ENCODE peak calls at places on chromosomes 13 and 19, in nine cellular contexts. M is uterus, U is K562, Y is suprapubic skin, N is BE2C, B is RWPE1, Z is upper lobe of right lung, E is IMR-90, X is progenitor cell of endocrine pancreas. A is an unnamed sample.

GRCh38 chr19:10193666-10194499 is 870 bp downstream of the DNMT1 start:
- DNase-seq in M (no peak), U (peak), Y (peak), N (peak), B (peak), Z (no peak), E (peak), X (peak), A (peak)

GRCh38 chr19:35518313-35518712 is 4.9 kb upstream of the DMKN start:
- DNase-seq in M (no peak), U (no peak), Y (no peak), N (no peak), B (peak), Z (no peak), E (peak), X (no peak), A (peak)

GRCh38 chr19:45440873-45441654 is 17.3 kb upstream of the ERCC1 start:
- DNase-seq in M (no peak), U (peak), Y (no peak), N (peak), B (no peak), Z (no peak), E (peak), X (no peak), A (peak)

GRCh38 chr13:39144941-39145533 is 106.8 kb downstream of the NHLRC3 start:
- DNase-seq in M (peak), U (peak), Y (no peak), N (peak), B (peak), Z (no peak), E (peak), X (peak), A (peak)

GRCh38 chr13:84607614-84608013 is 725.3 kb upstream of the SLITRK1 start:
- DNase-seq in M (no peak), U (no peak), Y (no peak), N (no peak), B (peak), Z (no peak), E (peak), X (no peak), A (peak)

GRCh38 chr13:46797468-46798237 is 692 bp upstream of the ESD start:
- DNase-seq in M (no peak), U (peak), Y (no peak), N (no peak), B (no peak), Z (no peak), E (peak), X (no peak), A (no peak)

GRCh38 chr13:78100481-78100880 is 181.8 kb upstream of the EDNRB start:
- DNase-seq in M (no peak), U (no peak), Y (no peak), N (no peak), B (no peak), Z (no peak), E (no peak), X (no peak), A (peak)

GRCh38 chr13:58630794-58631193 is 999.2 kb downstream of the PCDH17 start:
- DNase-seq in M (no peak), U (no peak), Y (no peak), N (no peak), B (no peak), Z (no peak), E (no peak), X (no peak), A (no peak)

GRCh38 chr19:49149652-49150105 is 5.5 kb downstream of the HRC start:
- DNase-seq in M (peak), U (peak), Y (peak), N (peak), B (peak), Z (peak), E (peak), X (peak), A (peak)

GRCh38 chr13:36323951-36324566 is 22.1 kb downstream of the SPART start:
- DNase-seq in M (no peak), U (no peak), Y (no peak), N (no peak), B (no peak), Z (no peak), E (peak), X (no peak), A (no peak)

GRCh38 chr19:39252458-39252857 is 3.8 kb upstream of the IFNL4 start:
- DNase-seq in M (no peak), U (peak), Y (no peak), N (no peak), B (no peak), Z (no peak), E (no peak), X (no peak), A (no peak)

GRCh38 chr19:3690551-3691371 is 9.5 kb downstream of the PIP5K1C start:
- DNase-seq in M (no peak), U (no peak), Y (no peak), N (no peak), B (no peak), Z (no peak), E (no peak), X (no peak), A (no peak)

GRCh38 chr19:4199699-4200293 is 17.3 kb downstream of the ANKRD24 start:
- DNase-seq in M (no peak), U (peak), Y (no peak), N (no peak), B (no peak), Z (no peak), E (no peak), X (no peak), A (no peak)

GRCh38 chr19:3868770-3869456 is at the start of gene ZFR2:
- DNase-seq in M (no peak), U (peak), Y (no peak), N (peak), B (no peak), Z (no peak), E (no peak), X (peak), A (no peak)

GRCh38 chr13:90868321-90868920 is 479.1 kb upstream of the MIR17HG start:
- DNase-seq in M (no peak), U (peak), Y (no peak), N (peak), B (peak), Z (no peak), E (peak), X (no peak), A (peak)

GRCh38 chr13:40261947-40262346 is 404.5 kb downstream of the FOXO1 start:
- DNase-seq in M (no peak), U (no peak), Y (no peak), N (no peak), B (no peak), Z (no peak), E (no peak), X (no peak), A (no peak)

GRCh38 chr19:10503002-10503789 is at the start of gene KEAP1:
- DNase-seq in M (no peak), U (peak), Y (no peak), N (peak), B (no peak), Z (peak), E (no peak), X (no peak), A (peak)

GRCh38 chr13:59745395-59745788 is 418.3 kb downstream of the DIAPH3 start:
- DNase-seq in M (no peak), U (no peak), Y (no peak), N (no peak), B (no peak), Z (no peak), E (peak), X (no peak), A (peak)

GRCh38 chr13:32142956-32143375 is 111.4 kb downstream of the FRY start:
- DNase-seq in M (no peak), U (no peak), Y (no peak), N (no peak), B (no peak), Z (no peak), E (peak), X (no peak), A (peak)

GRCh38 chr13:75985132-75985531 is 349.0 kb downstream of the LMO7 start:
- DNase-seq in M (no peak), U (peak), Y (no peak), N (no peak), B (no peak), Z (no peak), E (no peak), X (no peak), A (no peak)

GRCh38 chr13:36345438-36346221 is 564 bp downstream of the SPART start:
- DNase-seq in M (peak), U (peak), Y (peak), N (peak), B (peak), Z (peak), E (peak), X (peak), A (peak)

GRCh38 chr19:34173145-34173956 is 1.0 kb downstream of the LSM14A start:
- DNase-seq in M (peak), U (peak), Y (no peak), N (no peak), B (peak), Z (no peak), E (peak), X (peak), A (peak)

GRCh38 chr19:16060294-16060693 is 16.0 kb upstream of the TPM4 start:
- DNase-seq in M (no peak), U (no peak), Y (no peak), N (no peak), B (no peak), Z (no peak), E (no peak), X (no peak), A (no peak)

GRCh38 chr19:45074744-45075143 is 1.5 kb downstream of the ZNF296 start:
- DNase-seq in M (no peak), U (no peak), Y (no peak), N (no peak), B (no peak), Z (no peak), E (no peak), X (no peak), A (no peak)

GRCh38 chr13:47188802-47189201 is 291.9 kb upstream of the HTR2A start:
- DNase-seq in M (no peak), U (peak), Y (no peak), N (no peak), B (no peak), Z (no peak), E (peak), X (no peak), A (peak)

GRCh38 chr19:47469419-47469700 is 2.3 kb downstream of the SLC8A2 start:
- DNase-seq in M (no peak), U (no peak), Y (no peak), N (no peak), B (no peak), Z (no peak), E (no peak), X (no peak), A (no peak)

GRCh38 chr19:33348301-33349010 is 25.1 kb upstream of the CEBPG start:
- DNase-seq in M (no peak), U (no peak), Y (no peak), N (no peak), B (no peak), Z (no peak), E (no peak), X (no peak), A (no peak)

GRCh38 chr19:54418030-54418929 is 3.0 kb downstream of the TTYH1 start:
- DNase-seq in M (no peak), U (no peak), Y (no peak), N (no peak), B (no peak), Z (no peak), E (peak), X (no peak), A (no peak)

GRCh38 chr19:30880551-30880950 is 468.7 kb downstream of the TSHZ3 start:
- DNase-seq in M (no peak), U (no peak), Y (no peak), N (no peak), B (no peak), Z (no peak), E (no peak), X (no peak), A (no peak)

GRCh38 chr13:75908137-75908536 is 272.0 kb downstream of the LMO7 start:
- DNase-seq in M (no peak), U (no peak), Y (no peak), N (no peak), B (no peak), Z (no peak), E (no peak), X (no peak), A (peak)

GRCh38 chr13:39585219-39585618 is 17.8 kb downstream of the LHFPL6 start:
- DNase-seq in M (no peak), U (no peak), Y (no peak), N (no peak), B (peak), Z (no peak), E (no peak), X (no peak), A (no peak)

GRCh38 chr13:34776984-34777913 is 164.8 kb upstream of the NBEA start:
- DNase-seq in M (no peak), U (no peak), Y (no peak), N (no peak), B (no peak), Z (no peak), E (no peak), X (no peak), A (no peak)

GRCh38 chr19:11204943-11205349 is 7.6 kb upstream of the KANK2 start:
- DNase-seq in M (peak), U (no peak), Y (no peak), N (no peak), B (no peak), Z (no peak), E (no peak), X (no peak), A (peak)

DNA sequence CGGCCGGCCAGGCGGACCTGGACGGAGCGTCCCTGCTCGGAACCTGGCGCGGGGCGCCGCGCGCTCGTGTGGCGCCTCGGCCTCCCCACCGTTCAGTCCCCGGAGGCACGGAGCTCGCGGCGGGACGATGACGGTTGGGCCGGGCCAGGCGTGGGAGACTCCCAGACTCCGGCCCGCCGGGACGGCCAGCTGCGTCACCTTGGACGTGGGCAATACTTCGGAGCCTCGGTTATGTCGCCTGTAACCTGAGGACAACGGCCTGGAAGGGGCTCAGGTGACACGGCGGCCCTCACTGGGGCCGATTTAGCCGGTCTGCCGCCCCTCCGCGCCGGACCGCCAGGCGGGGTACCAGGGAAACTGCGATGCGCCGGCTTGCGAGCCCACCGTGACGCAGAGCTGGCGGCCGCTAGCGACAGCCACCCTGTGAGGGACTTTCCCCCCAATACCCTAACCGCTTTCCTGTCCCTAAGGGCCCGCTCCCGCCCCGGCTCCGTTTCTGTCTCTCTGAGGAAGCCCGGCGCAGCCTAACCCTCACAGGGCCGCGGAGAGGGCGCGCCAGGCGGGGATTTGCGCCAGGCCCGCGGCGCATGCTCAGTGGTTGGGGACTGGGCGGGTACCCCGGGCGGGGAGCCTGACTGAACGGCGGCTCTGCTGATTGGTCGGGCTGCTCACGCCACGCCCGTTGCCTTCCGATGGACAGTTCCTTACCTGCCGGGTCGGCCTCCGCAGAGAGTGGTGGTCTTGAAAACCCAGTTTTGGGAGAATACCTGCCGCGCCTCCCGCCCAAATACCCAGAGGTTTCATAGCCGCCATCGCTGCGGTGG is 109.5 kb upstream of the DOCK9 start:
- DNase-seq in M (peak), U (peak), Y (peak), N (peak), B (peak), Z (peak), E (peak), X (peak), A (peak)
- TF ChIP-seq CTCF in M (peak), U (no peak), Y (peak), N (peak), B (no peak), Z (peak), E (peak), X (peak), A (no peak)

GRCh38 chr13:44111701-44112100 is 232.0 kb downstream of the LACC1 start:
- DNase-seq in M (no peak), U (no peak), Y (no peak), N (no peak), B (no peak), Z (no peak), E (no peak), X (no peak), A (no peak)

GRCh38 chr13:44120814-44121505 is 241.3 kb downstream of the LACC1 start:
- DNase-seq in M (no peak), U (no peak), Y (no peak), N (no peak), B (no peak), Z (no peak), E (no peak), X (no peak), A (no peak)

GRCh38 chr13:44112700-44113329 is 233.1 kb downstream of the LACC1 start:
- DNase-seq in M (no peak), U (no peak), Y (no peak), N (no peak), B (no peak), Z (no peak), E (no peak), X (no peak), A (no peak)

GRCh38 chr13:44117351-44117750 is 237.6 kb downstream of the LACC1 start:
- DNase-seq in M (no peak), U (no peak), Y (no peak), N (no peak), B (no peak), Z (no peak), E (peak), X (no peak), A (no peak)

GRCh38 chr13:44116562-44117315 is 237.0 kb downstream of the LACC1 start:
- DNase-seq in M (no peak), U (no peak), Y (no peak), N (no peak), B (no peak), Z (no peak), E (peak), X (no peak), A (no peak)
- TF ChIP-seq CTCF in M (no peak), U (no peak), Y (no peak), N (peak), B (no peak), Z (no peak), E (peak), X (no peak), A (no peak)

GRCh38 chr19:52897149-52897935 is at the start of gene ZNF320:
- DNase-seq in M (peak), U (peak), Y (peak), N (peak), B (peak), Z (peak), E (peak), X (peak), A (peak)
- TF ChIP-seq CTCF in M (no peak), U (no peak), Y (no peak), N (no peak), B (no peak), Z (no peak), E (no peak), X (no peak), A (no peak)

DNA sequence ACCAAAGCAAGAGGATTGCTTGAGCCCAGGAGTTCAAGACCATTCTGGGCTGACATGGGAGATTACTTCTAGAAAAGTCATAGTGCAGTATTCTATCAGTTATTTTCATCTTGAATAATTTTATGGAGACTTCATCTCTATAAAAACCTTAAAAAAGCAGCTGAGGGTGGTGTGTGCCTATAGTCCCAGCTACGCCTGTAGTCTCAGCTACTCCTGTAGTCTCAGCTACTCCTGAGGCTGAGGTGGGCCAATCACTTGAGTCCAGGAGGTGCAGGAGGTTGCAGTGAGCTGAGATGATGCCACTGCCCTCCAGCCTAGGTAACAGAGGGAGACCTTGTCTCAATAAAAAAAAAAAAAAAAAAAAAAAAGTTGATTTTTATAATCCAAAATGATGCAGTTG is 22.1 kb upstream of the KCTD4 start:
- DNase-seq in M (no peak), U (no peak), Y (no peak), N (no peak), B (no peak), Z (no peak), E (no peak), X (no peak), A (no peak)
- TF ChIP-seq CTCF in M (no peak), U (no peak), Y (no peak), N (no peak), B (no peak), Z (no peak), E (no peak), X (no peak), A (no peak)

GRCh38 chr13:108915634-108916497 is 286.5 kb downstream of the MYO16 start:
- DNase-seq in M (peak), U (peak), Y (peak), N (peak), B (peak), Z (peak), E (peak), X (peak), A (peak)

GRCh38 chr13:108911807-108912206 is 282.4 kb downstream of the MYO16 start:
- DNase-seq in M (no peak), U (no peak), Y (no peak), N (no peak), B (no peak), Z (no peak), E (no peak), X (no peak), A (no peak)

GRCh38 chr13:108917581-108917980 is 288.2 kb downstream of the MYO16 start:
- DNase-seq in M (no peak), U (no peak), Y (no peak), N (no peak), B (no peak), Z (no peak), E (peak), X (no peak), A (no peak)

GRCh38 chr13:108919036-108919907 is 289.9 kb downstream of the MYO16 start:
- DNase-seq in M (no peak), U (no peak), Y (no peak), N (no peak), B (peak), Z (no peak), E (peak), X (no peak), A (peak)

DNA sequence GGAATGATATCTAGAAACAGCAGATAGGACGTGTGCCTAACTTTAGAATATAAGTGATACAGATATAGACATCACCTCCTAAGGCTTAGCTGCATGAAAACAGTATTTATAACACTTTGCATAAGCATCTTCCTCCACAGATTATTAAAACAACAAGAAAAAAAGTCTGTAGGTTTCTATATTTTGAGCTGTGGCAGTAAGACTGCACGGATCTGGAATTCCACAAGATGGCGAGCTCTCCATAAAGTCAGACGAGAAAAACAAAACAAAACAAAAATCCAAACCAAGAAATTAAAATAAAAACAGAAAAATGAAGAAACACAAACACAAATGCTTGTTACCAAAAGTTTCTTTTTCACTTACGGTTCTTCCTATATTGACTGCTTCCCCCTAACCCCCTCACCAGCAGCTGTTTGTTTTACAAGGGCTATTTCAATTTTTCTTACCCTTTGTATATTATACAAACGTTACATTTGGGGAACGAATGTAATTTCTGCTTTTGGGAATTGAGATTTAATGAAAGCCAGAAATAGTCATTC is 285.8 kb downstream of the MYO16 start:
- DNase-seq in M (no peak), U (peak), Y (no peak), N (no peak), B (peak), Z (no peak), E (peak), X (no peak), A (peak)
- TF ChIP-seq CTCF in M (peak), U (peak), Y (peak), N (peak), B (peak), Z (peak), E (peak), X (peak), A (peak)

GRCh38 chr19:20558571-20558970 is 7.0 kb downstream of the ZNF737 start:
- DNase-seq in M (no peak), U (no peak), Y (no peak), N (no peak), B (no peak), Z (no peak), E (no peak), X (no peak), A (no peak)

GRCh38 chr19:20558011-20558410 is 7.6 kb downstream of the ZNF737 start:
- DNase-seq in M (no peak), U (peak), Y (no peak), N (peak), B (no peak), Z (no peak), E (no peak), X (no peak), A (no peak)
- TF ChIP-seq CTCF in M (no peak), U (peak), Y (no peak), N (peak), B (no peak), Z (peak), E (no peak), X (no peak), A (no peak)